ENCODE peak calls at places on chromosomes 13 and 19, in four cellular contexts. T is SK-N-SH, R is H1, Q is HepG2. G is an unnamed sample.
A peak's percentile ranks its signal among the peaks of the same experiment; 100 is the strongest.

GRCh38 chr13:80630685-80631121 is 289.8 kb upstream of the SPRY2 start:
- DNase-seq in R (no peak), T (no peak), Q (no peak), G (no peak)

GRCh38 chr19:51724543-51724942 is 752 bp upstream of the HAS1 start:
- DNase-seq in T (no peak), Q (no peak), R (no peak), G (no peak)

GRCh38 chr19:42528354-42529247 is at the start of gene CEACAM1:
- DNase-seq in T (no peak), Q (peak; percentile 75), R (peak; percentile 43), G (no peak)

GRCh38 chr13:32821149-32821688 is 195.0 kb upstream of the KL start:
- DNase-seq in R (no peak), Q (no peak), T (no peak), G (no peak)

GRCh38 chr13:111503905-111504695 is 183.7 kb downstream of the TEX29 start:
- DNase-seq in Q (no peak), T (no peak), R (no peak), G (no peak)

GRCh38 chr13:41008349-41008980 is 10.7 kb downstream of the ELF1 start:
- DNase-seq in T (no peak), R (no peak), Q (peak; percentile 93), G (no peak)

GRCh38 chr19:10780368-10780767 is 55.6 kb downstream of the TMED1 start:
- DNase-seq in R (no peak), Q (no peak), T (no peak), G (no peak)

GRCh38 chr19:42306646-42307045 is 4.2 kb upstream of the PAFAH1B3 start:
- DNase-seq in R (peak; percentile 59), T (no peak), Q (no peak), G (no peak)

GRCh38 chr13:90413548-90413947 is 933.9 kb upstream of the MIR17HG start:
- DNase-seq in Q (no peak), R (no peak), T (no peak), G (no peak)

GRCh38 chr13:110012102-110012739 is 225.8 kb upstream of the IRS2 start:
- DNase-seq in R (no peak), T (no peak), Q (peak; percentile 3), G (no peak)

GRCh38 chr13:26529441-26529840 is 28.0 kb upstream of the WASF3 start:
- DNase-seq in Q (peak; percentile 15), R (peak; percentile 84), T (no peak), G (no peak)

GRCh38 chr13:61774903-61775302 is 359.3 kb upstream of the PCDH20 start:
- DNase-seq in T (no peak), Q (no peak), R (no peak), G (no peak)

GRCh38 chr13:41405367-41405766 is 52.0 kb upstream of the RGCC start:
- DNase-seq in T (no peak), R (no peak), Q (no peak), G (no peak)

GRCh38 chr13:67383358-67383757 is 153.2 kb upstream of the PCDH9 start:
- DNase-seq in Q (peak; percentile 1), R (no peak), T (no peak), G (no peak)

GRCh38 chr13:30308548-30308947 is 1.2 kb upstream of the KATNAL1 start:
- DNase-seq in Q (no peak), T (no peak), R (no peak), G (no peak)

GRCh38 chr13:49443327-49443688 is 556 bp downstream of the CAB39L start:
- DNase-seq in Q (peak; percentile 40), R (no peak), T (peak; percentile 42), G (no peak)

GRCh38 chr13:95296326-95296939 is 4.8 kb downstream of the ABCC4 start:
- DNase-seq in R (peak; percentile 85), T (peak; percentile 82), Q (peak; percentile 56), G (no peak)

GRCh38 chr13:113122571-113123225 is at the start of gene F10:
- DNase-seq in Q (peak; percentile 95), R (peak; percentile 68), T (peak; percentile 96), G (no peak)

GRCh38 chr13:74891610-74892009 is 590.4 kb downstream of the TBC1D4 start:
- DNase-seq in R (no peak), Q (no peak), T (no peak), G (no peak)

GRCh38 chr13:27960362-27961226 is 8.5 kb downstream of the CDX2 start:
- DNase-seq in T (peak; percentile 61), R (peak; percentile 95), Q (peak; percentile 97), G (no peak)

GRCh38 chr19:8449830-8450229 is 5.1 kb downstream of the HNRNPM start:
- DNase-seq in R (no peak), Q (peak; percentile 25), T (no peak), G (no peak)

GRCh38 chr19:45419396-45419795 is 4.3 kb downstream of the ERCC1 start:
- DNase-seq in T (no peak), Q (no peak), R (no peak), G (no peak)

GRCh38 chr13:111893071-111893606 is 173.8 kb upstream of the SOX1 start:
- DNase-seq in Q (no peak), T (no peak), R (peak; percentile 73), G (no peak)

GRCh38 chr13:95256086-95256485 is 45.2 kb downstream of the ABCC4 start:
- DNase-seq in R (no peak), T (no peak), Q (peak; percentile 23), G (no peak)

GRCh38 chr13:35769812-35770211 is 293.3 kb upstream of the MAB21L1 start:
- DNase-seq in Q (no peak), T (no peak), R (no peak), G (no peak)

GRCh38 chr13:30033681-30034447 is 183.4 kb upstream of the UBL3 start:
- DNase-seq in R (no peak), T (no peak), Q (no peak), G (no peak)

GRCh38 chr19:19064811-19065745 is 1.3 kb downstream of the SLC25A42 start:
- DNase-seq in T (peak; percentile 56), Q (no peak), R (no peak), G (no peak)
- TF ChIP-seq TCF12 in T (no peak), Q (no peak), R (no peak), G (no peak)

DNA sequence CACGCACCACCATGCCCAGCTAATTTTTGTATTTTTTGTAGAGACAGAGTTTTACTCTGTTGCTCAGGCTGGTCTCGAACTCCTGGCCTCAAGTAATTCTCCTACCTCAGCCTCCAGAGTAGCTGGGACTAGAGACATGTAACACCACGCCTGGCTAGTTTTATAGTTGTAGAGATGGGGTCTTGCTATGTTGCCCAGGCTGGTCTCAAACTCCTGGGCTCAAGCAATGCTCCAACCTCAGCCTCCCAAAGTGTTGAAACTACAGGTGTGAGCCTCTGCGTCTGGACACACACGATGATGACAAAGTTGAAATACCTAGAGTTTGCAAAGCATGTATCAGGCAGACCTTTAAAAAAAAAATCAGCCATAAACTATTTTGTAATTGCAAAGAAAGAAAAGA is 4.6 kb upstream of the PTOV1 start:
- DNase-seq in R (no peak), T (no peak), Q (no peak), G (no peak)
- TF ChIP-seq TCF12 in R (no peak), T (no peak), Q (no peak), G (no peak)

GRCh38 chr19:32201661-32202060 is 143.7 kb upstream of the ZNF507 start:
- DNase-seq in T (no peak), R (peak; percentile 32), Q (no peak), G (no peak)
- TF ChIP-seq TCF12 in T (no peak), R (no peak), Q (no peak), G (no peak)

GRCh38 chr19:55640043-55640576 is 692 bp upstream of the ZNF580 start:
- DNase-seq in T (peak; percentile 83), Q (no peak), R (no peak), G (no peak)

GRCh38 chr19:55640577-55641375 is at the start of gene ZNF580:
- DNase-seq in T (peak; percentile 90), R (peak; percentile 86), Q (peak; percentile 40), G (no peak)

GRCh38 chr19:55636723-55637122 is 4.1 kb upstream of the ZNF580 start:
- DNase-seq in Q (no peak), T (no peak), R (no peak), G (no peak)

GRCh38 chr19:55637534-55637933 is 3.3 kb upstream of the ZNF580 start:
- DNase-seq in Q (no peak), R (no peak), T (peak; percentile 1), G (no peak)

GRCh38 chr19:55638864-55639359 is 1.9 kb upstream of the ZNF580 start:
- DNase-seq in T (peak; percentile 52), Q (peak; percentile 66), R (peak; percentile 72), G (no peak)
- TF ChIP-seq TCF12 in T (no peak), Q (no peak), R (no peak), G (no peak)

GRCh38 chr19:2043864-2044708 is 7.0 kb downstream of the MKNK2 start:
- DNase-seq in T (no peak), Q (no peak), R (peak; percentile 50), G (no peak)
- TF ChIP-seq TCF12 in T (no peak), Q (no peak), R (no peak), G (no peak)

GRCh38 chr13:45728759-45729158 is 26.6 kb downstream of the CBY2 start:
- DNase-seq in R (peak; percentile 56), Q (peak; percentile 57), T (no peak), G (no peak)
- TF ChIP-seq TCF12 in R (no peak), Q (no peak), T (no peak), G (no peak)

GRCh38 chr19:1374250-1374577 is 9.5 kb upstream of the NDUFS7 start:
- DNase-seq in R (no peak), Q (peak; percentile 73), T (no peak), G (no peak)

GRCh38 chr19:1376415-1376805 is 7.3 kb upstream of the NDUFS7 start:
- DNase-seq in Q (no peak), R (no peak), T (no peak), G (no peak)

GRCh38 chr19:1370579-1371361 is 12.9 kb upstream of the NDUFS7 start:
- DNase-seq in Q (no peak), R (no peak), T (no peak), G (no peak)

GRCh38 chr19:1373534-1374249 is 10.0 kb upstream of the NDUFS7 start:
- DNase-seq in T (no peak), R (no peak), Q (peak; percentile 90), G (no peak)

DNA sequence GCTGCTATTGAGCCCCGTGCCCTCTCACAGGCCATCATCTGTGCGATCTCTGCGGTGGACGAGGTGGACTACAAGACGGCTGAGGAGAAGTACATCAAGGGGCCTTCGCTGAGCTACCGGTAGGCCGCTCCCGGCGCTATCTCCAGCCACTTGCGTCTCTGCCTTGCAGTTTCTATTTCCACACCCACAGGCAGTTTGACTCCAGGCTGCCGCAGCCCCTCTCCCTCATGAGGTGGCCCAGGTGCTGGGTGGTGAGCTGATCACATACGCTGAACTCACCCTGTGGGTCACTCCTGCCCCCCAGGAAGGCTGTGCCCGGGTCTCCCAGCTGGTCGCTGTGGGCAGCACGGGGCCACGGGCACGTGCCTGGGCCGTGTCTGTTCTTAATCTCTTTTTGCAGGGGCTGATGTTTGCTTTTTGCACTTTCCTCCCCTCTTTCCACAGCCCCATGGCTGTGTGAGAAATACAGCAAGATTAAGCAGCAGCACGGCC is 10.6 kb upstream of the NDUFS7 start:
- DNase-seq in R (no peak), T (no peak), Q (no peak), G (no peak)
- TF ChIP-seq TCF12 in R (no peak), T (no peak), Q (no peak), G (no peak)

DNA sequence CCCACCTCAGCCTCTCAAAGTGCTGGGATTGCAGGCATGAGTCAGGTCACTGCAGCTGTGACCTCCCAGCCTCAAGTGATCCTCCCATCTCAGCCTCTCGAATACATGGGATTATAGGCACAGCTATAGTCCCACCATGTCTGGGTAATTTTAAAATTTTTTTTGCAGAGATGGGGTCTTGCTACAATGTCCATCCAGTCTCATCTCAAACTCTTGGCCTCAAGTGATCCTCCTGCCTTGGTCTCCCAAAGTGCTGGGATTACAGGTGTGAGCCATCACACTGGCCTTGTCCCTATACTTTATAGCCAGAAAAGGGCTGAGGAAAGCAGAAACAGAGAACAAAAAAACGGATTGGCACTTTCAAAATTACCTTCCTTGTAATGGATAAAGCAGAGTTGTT is 4.8 kb upstream of the FBXO27 start:
- DNase-seq in Q (no peak), T (no peak), R (no peak), G (no peak)
- TF ChIP-seq TCF12 in Q (no peak), T (no peak), R (no peak), G (no peak)

G was measured in GM12878.